ENCODE peak calls at places on chromosomes 13 and 19, in four cellular contexts. One of them, this sample, is unnamed. For H3K79me2, the result is how much of the 10 kb centered on the place peaks cover.

GRCh38 chr19:913080-913748 is at the start of gene R3HDM4:
- DNase-seq in trophoblast cell: no peak
- DNase-seq in mesendoderm: no peak
- DNase-seq in neural progenitor cell: peak
- DNase-seq in this sample: peak

GRCh38 chr19:7575426-7576040 is 20.1 kb upstream of the CAMSAP3 start:
- DNase-seq in mesendoderm: no peak
- DNase-seq in trophoblast cell: no peak
- DNase-seq in neural progenitor cell: no peak
- DNase-seq in this sample: peak

GRCh38 chr13:28636078-28636477 is 22.9 kb upstream of the POMP start:
- DNase-seq in mesendoderm: no peak
- DNase-seq in trophoblast cell: no peak
- DNase-seq in neural progenitor cell: no peak
- DNase-seq in this sample: peak

GRCh38 chr13:102198418-102199322 is 203.2 kb downstream of the FGF14 start:
- DNase-seq in neural progenitor cell: no peak
- DNase-seq in trophoblast cell: no peak
- DNase-seq in mesendoderm: no peak
- DNase-seq in this sample: peak

GRCh38 chr19:36973021-36973843 is 57.1 kb downstream of the ZNF568 start:
- DNase-seq in trophoblast cell: peak
- DNase-seq in neural progenitor cell: no peak
- DNase-seq in mesendoderm: peak
- DNase-seq in this sample: peak

GRCh38 chr13:54185785-54186184 is 1157.2 kb downstream of the OLFM4 start:
- DNase-seq in mesendoderm: peak
- DNase-seq in neural progenitor cell: peak
- DNase-seq in trophoblast cell: no peak
- DNase-seq in this sample: no peak

GRCh38 chr13:42348576-42348975 is 76.6 kb downstream of the AKAP11 start:
- DNase-seq in trophoblast cell: no peak
- DNase-seq in neural progenitor cell: no peak
- DNase-seq in mesendoderm: no peak
- DNase-seq in this sample: no peak

GRCh38 chr13:26819067-26819466 is 58.5 kb upstream of the GPR12 start:
- DNase-seq in trophoblast cell: no peak
- DNase-seq in mesendoderm: no peak
- DNase-seq in neural progenitor cell: no peak
- DNase-seq in this sample: no peak

GRCh38 chr13:60448907-60449510 is 52.0 kb downstream of the TDRD3 start:
- DNase-seq in trophoblast cell: no peak
- DNase-seq in mesendoderm: peak
- DNase-seq in neural progenitor cell: peak
- DNase-seq in this sample: peak

GRCh38 chr13:28558126-28558525 is 63.2 kb upstream of the FLT1 start:
- DNase-seq in neural progenitor cell: no peak
- DNase-seq in mesendoderm: peak
- DNase-seq in trophoblast cell: no peak
- DNase-seq in this sample: peak

GRCh38 chr13:73133536-73133935 is 74.7 kb downstream of the KLF5 start:
- DNase-seq in neural progenitor cell: no peak
- DNase-seq in trophoblast cell: peak
- DNase-seq in mesendoderm: no peak
- DNase-seq in this sample: peak

GRCh38 chr13:97567510-97568243 is 133.7 kb downstream of the RAP2A start:
- DNase-seq in trophoblast cell: peak
- DNase-seq in mesendoderm: peak
- DNase-seq in neural progenitor cell: no peak
- DNase-seq in this sample: peak

GRCh38 chr19:23002690-23003422 is at the start of gene ZNF728:
- DNase-seq in trophoblast cell: peak
- DNase-seq in neural progenitor cell: no peak
- DNase-seq in mesendoderm: no peak
- DNase-seq in this sample: no peak

GRCh38 chr19:14985133-14985532 is 5.5 kb upstream of the SLC1A6 start:
- DNase-seq in neural progenitor cell: no peak
- DNase-seq in trophoblast cell: no peak
- DNase-seq in mesendoderm: no peak
- DNase-seq in this sample: no peak

GRCh38 chr13:78609464-78610205 is 6.3 kb upstream of the POU4F1 start:
- DNase-seq in trophoblast cell: no peak
- DNase-seq in mesendoderm: peak
- DNase-seq in neural progenitor cell: peak
- DNase-seq in this sample: peak

GRCh38 chr13:74278901-74279300 is 144.7 kb upstream of the KLF12 start:
- DNase-seq in trophoblast cell: peak
- DNase-seq in mesendoderm: no peak
- DNase-seq in neural progenitor cell: no peak
- DNase-seq in this sample: no peak

GRCh38 chr13:64810701-64811258 is 2419.4 kb downstream of the PCDH9 start:
- DNase-seq in mesendoderm: no peak
- DNase-seq in trophoblast cell: no peak
- DNase-seq in neural progenitor cell: no peak
- DNase-seq in this sample: peak

GRCh38 chr19:6061420-6062130 is 48.7 kb downstream of the RFX2 start:
- DNase-seq in trophoblast cell: no peak
- DNase-seq in mesendoderm: no peak
- DNase-seq in neural progenitor cell: no peak
- DNase-seq in this sample: no peak

GRCh38 chr13:32179708-32180107 is 135.5 kb downstream of the ZAR1L start:
- DNase-seq in trophoblast cell: no peak
- DNase-seq in neural progenitor cell: no peak
- DNase-seq in mesendoderm: no peak
- DNase-seq in this sample: no peak

GRCh38 chr13:111862836-111863815 is 203.8 kb upstream of the SOX1 start:
- DNase-seq in trophoblast cell: no peak
- DNase-seq in mesendoderm: no peak
- DNase-seq in neural progenitor cell: no peak
- DNase-seq in this sample: no peak

GRCh38 chr13:73056054-73056962 is 2.5 kb upstream of the KLF5 start:
- DNase-seq in trophoblast cell: no peak
- DNase-seq in neural progenitor cell: peak
- DNase-seq in mesendoderm: no peak
- DNase-seq in this sample: peak

GRCh38 chr13:21427741-21428140 is 31.4 kb downstream of the ZDHHC20 start:
- DNase-seq in mesendoderm: no peak
- DNase-seq in neural progenitor cell: no peak
- DNase-seq in trophoblast cell: no peak
- DNase-seq in this sample: no peak

GRCh38 chr19:13493516-13494310 is 12.6 kb downstream of the CACNA1A start:
- DNase-seq in mesendoderm: no peak
- DNase-seq in trophoblast cell: no peak
- DNase-seq in neural progenitor cell: no peak
- DNase-seq in this sample: peak

DNA sequence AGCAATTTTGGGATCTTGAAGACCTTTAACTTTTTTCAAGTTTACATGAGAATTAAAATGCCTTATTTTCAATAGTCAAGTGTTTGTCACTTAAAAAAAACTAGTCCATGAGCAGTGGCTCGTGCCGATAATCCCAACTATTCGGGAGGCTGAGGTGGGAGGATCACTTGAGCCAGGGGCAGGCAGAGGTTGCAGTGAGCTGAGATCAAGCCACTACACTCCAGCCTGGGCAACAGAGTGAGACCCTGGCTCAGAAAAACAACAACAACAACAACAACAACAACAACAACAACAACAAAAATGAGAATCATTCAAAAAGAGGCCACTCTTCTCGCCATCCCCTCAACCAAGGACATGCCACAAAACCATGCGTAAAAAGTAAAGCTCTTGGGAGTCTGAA is 5.7 kb downstream of the FOXO1 start:
- DNase-seq in neural progenitor cell: no peak
- DNase-seq in mesendoderm: no peak
- DNase-seq in trophoblast cell: no peak
- DNase-seq in this sample: no peak
- H3K79me2 ChIP-seq in neural progenitor cell: half or more
- H3K79me2 ChIP-seq in mesendoderm: half or more
- H3K79me2 ChIP-seq in trophoblast cell: under half
- H3K79me2 ChIP-seq in this sample: under half

GRCh38 chr13:112942689-112943308 is 26.2 kb upstream of the MCF2L start:
- DNase-seq in mesendoderm: peak
- DNase-seq in neural progenitor cell: peak
- DNase-seq in trophoblast cell: peak
- DNase-seq in this sample: peak
- H3K9ac ChIP-seq in mesendoderm: peak
- H3K9ac ChIP-seq in neural progenitor cell: no peak
- H3K9ac ChIP-seq in trophoblast cell: no peak
- H3K9ac ChIP-seq in this sample: no peak

GRCh38 chr19:3475449-3475848 is 4.9 kb downstream of the SMIM24 start:
- DNase-seq in mesendoderm: no peak
- DNase-seq in neural progenitor cell: no peak
- DNase-seq in trophoblast cell: no peak
- DNase-seq in this sample: no peak
- H3K79me2 ChIP-seq in mesendoderm: under half
- H3K79me2 ChIP-seq in neural progenitor cell: under half
- H3K79me2 ChIP-seq in trophoblast cell: under half
- H3K79me2 ChIP-seq in this sample: under half

GRCh38 chr19:10416083-10416379 is 4.3 kb upstream of the PDE4A start:
- DNase-seq in neural progenitor cell: no peak
- DNase-seq in mesendoderm: no peak
- DNase-seq in trophoblast cell: no peak
- DNase-seq in this sample: no peak
- H3K9ac ChIP-seq in neural progenitor cell: no peak
- H3K9ac ChIP-seq in mesendoderm: peak
- H3K9ac ChIP-seq in trophoblast cell: no peak
- H3K9ac ChIP-seq in this sample: peak

GRCh38 chr13:48153186-48153585 is 58.3 kb upstream of the MED4 start:
- DNase-seq in neural progenitor cell: no peak
- DNase-seq in mesendoderm: no peak
- DNase-seq in trophoblast cell: peak
- DNase-seq in this sample: no peak
- H3K79me2 ChIP-seq in neural progenitor cell: under half
- H3K79me2 ChIP-seq in mesendoderm: under half
- H3K79me2 ChIP-seq in trophoblast cell: under half
- H3K79me2 ChIP-seq in this sample: under half

DNA sequence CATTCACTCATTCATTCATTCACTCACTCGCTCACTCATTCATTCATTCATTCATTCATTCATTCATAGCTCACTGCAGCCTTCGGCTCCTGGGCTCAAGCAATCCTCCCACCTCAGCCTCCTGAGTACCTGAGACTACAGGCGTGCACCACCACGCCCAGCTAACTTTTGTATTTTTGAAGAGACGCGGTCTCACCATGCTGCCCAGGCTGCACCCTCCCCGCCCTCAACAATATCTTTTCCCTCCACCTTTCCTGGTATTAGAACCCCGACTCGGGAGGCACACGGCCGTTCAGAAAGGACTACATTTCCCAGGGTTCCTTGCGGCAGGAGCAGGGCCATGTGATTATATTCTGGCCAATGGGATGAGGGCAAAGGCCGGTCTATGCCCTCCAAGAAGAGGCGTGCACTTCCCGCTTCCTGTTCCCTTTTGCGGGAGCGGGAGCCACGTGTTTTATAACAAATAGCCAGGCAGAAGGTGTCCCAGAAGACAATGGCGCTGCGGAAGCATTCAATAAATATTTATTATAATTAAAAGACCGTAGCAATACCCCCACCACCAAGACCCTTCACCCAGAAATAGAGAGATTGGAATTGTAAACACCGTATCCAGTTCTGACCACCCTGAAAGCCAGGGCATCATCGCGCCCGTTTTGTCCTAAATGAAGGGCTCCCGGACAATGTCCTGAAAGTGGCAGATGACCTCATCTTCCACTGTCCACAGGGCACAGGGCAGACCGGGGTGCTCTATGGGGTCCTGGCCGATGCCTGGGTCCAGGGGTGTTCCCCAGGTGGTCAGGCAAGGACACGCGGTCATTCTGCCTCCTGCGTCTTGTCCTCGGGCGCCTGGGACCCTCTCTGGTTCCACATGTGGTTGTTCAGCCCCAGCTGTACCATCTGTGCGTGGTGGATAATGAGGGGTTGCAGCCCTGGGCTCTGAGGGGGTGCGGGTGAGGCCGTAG is 15.8 kb downstream of the TICAM1 start:
- DNase-seq in neural progenitor cell: peak
- DNase-seq in trophoblast cell: peak
- DNase-seq in mesendoderm: peak
- DNase-seq in this sample: peak
- H3K9ac ChIP-seq in neural progenitor cell: no peak
- H3K9ac ChIP-seq in trophoblast cell: no peak
- H3K9ac ChIP-seq in mesendoderm: no peak
- H3K9ac ChIP-seq in this sample: no peak